ENCODE peak calls at places on chromosomes 6 and 20, in eight cellular contexts. I is fibroblast of mammary gland, V is cardiac fibroblast, N is RWPE1, H is K562, E is HCT116, W is foreskin fibroblast, G is Peyer's patch. L is an unnamed sample.

GRCh38 chr6:53666271-53666626 is 693 bp upstream of the KLHL31 start:
- DNase-seq in G (no peak), H (no peak), N (no peak), W (no peak), E (no peak), V (no peak), I (no peak), L (no peak)

GRCh38 chr20:46551508-46552280 is 1.2 kb upstream of the OCSTAMP start:
- DNase-seq in N (no peak), G (no peak), V (no peak), I (no peak), E (no peak), W (no peak), H (no peak), L (peak; percentile 10)

GRCh38 chr20:21106171-21106694 is at the start of gene LINC00237:
- DNase-seq in N (no peak), E (no peak), V (no peak), G (no peak), I (no peak), H (no peak), W (no peak), L (no peak)

GRCh38 chr6:96075826-96076225 is 60.1 kb downstream of the FUT9 start:
- DNase-seq in E (no peak), W (no peak), V (no peak), I (no peak), N (no peak), G (no peak), H (no peak), L (no peak)

GRCh38 chr6:45537539-45537938 is 159.8 kb upstream of the SUPT3H start:
- DNase-seq in W (peak; percentile 62), H (no peak), V (no peak), G (no peak), I (peak; percentile 74), N (no peak), E (no peak), L (no peak)

GRCh38 chr20:1306316-1307135 is 22.4 kb downstream of the SDCBP2 start:
- DNase-seq in E (no peak), I (no peak), H (no peak), W (no peak), G (peak; percentile 48), N (no peak), V (no peak), L (no peak)

GRCh38 chr20:64101731-64102621 is 5.4 kb downstream of the NPBWR2 start:
- DNase-seq in E (no peak), V (no peak), H (peak; percentile 95), I (no peak), W (no peak), N (peak; percentile 73), G (no peak), L (no peak)

GRCh38 chr6:148223424-148223842 is 119.2 kb upstream of the SASH1 start:
- DNase-seq in N (peak; percentile 27), W (no peak), E (no peak), G (no peak), I (peak; percentile 58), V (peak; percentile 73), H (no peak), L (peak; percentile 28)

GRCh38 chr6:107026965-107027364 is 1.0 kb upstream of the MTRES1 start:
- DNase-seq in E (no peak), N (no peak), W (no peak), V (no peak), H (no peak), G (no peak), I (no peak), L (no peak)

GRCh38 chr6:140915001-140915950 is 1217.4 kb upstream of the GJE1 start:
- DNase-seq in H (no peak), W (no peak), I (peak; percentile 16), E (no peak), N (no peak), V (peak; percentile 17), G (no peak), L (peak; percentile 19)

GRCh38 chr20:31996996-31997395 is 13.2 kb upstream of the CCM2L start:
- DNase-seq in W (no peak), N (no peak), E (no peak), I (no peak), V (no peak), H (no peak), G (no peak), L (no peak)

GRCh38 chr6:42118162-42119001 is 24.0 kb downstream of the C6orf132 start:
- DNase-seq in H (no peak), W (no peak), G (peak; percentile 94), E (no peak), V (no peak), I (no peak), N (peak; percentile 68), L (no peak)

GRCh38 chr6:166258854-166259276 is 49.3 kb downstream of the PRR18 start:
- DNase-seq in V (no peak), E (no peak), W (no peak), G (no peak), I (no peak), N (no peak), H (no peak), L (no peak)

DNA sequence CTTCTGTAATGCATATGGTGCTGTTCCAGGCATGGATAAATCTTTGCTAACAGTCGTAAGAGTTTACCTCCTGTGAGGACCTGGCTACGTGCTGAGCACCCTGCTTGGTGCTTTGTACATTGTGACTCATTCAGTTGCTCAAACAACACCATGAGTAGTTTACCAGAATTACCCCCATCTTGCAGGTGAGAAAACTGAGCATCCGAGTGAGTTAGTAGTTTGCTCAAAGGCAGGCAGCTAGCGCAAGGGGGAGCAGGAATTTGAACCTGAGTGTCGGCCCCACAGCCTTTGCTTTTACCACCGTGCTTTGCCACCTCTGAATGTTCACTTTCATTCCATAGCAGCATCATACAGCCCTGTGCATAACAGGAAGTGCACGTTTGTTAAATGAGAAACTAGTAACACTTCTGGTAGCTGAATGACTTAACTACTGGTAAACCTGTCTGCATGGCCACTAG is 121.9 kb downstream of the MTHFD1L start:
- DNase-seq in I (no peak), V (no peak), H (no peak), W (no peak), N (no peak), G (no peak), E (no peak), L (peak; percentile 58)
- TF ChIP-seq CTCF in I (no peak), V (no peak), H (no peak), W (no peak), N (no peak), G (no peak), E (no peak), L (no peak)

GRCh38 chr6:57221191-57221935 is 744 bp downstream of the RAB23 start:
- DNase-seq in W (peak; percentile 56), E (peak; percentile 54), V (peak; percentile 80), G (peak; percentile 68), H (peak; percentile 71), I (peak; percentile 63), N (peak; percentile 69), L (peak; percentile 64)

GRCh38 chr6:57220083-57220703 is 1.9 kb downstream of the RAB23 start:
- DNase-seq in W (no peak), N (no peak), G (no peak), V (peak; percentile 18), H (no peak), I (no peak), E (no peak), L (no peak)

GRCh38 chr6:57224769-57225515 is 2.8 kb upstream of the RAB23 start:
- DNase-seq in V (peak; percentile 68), N (no peak), I (peak; percentile 85), E (no peak), W (peak; percentile 65), H (no peak), G (no peak), L (peak; percentile 61)

GRCh38 chr6:57222684-57223077 is 574 bp upstream of the RAB23 start:
- DNase-seq in I (no peak), G (no peak), V (no peak), N (no peak), W (no peak), E (no peak), H (no peak), L (peak; percentile 40)

DNA sequence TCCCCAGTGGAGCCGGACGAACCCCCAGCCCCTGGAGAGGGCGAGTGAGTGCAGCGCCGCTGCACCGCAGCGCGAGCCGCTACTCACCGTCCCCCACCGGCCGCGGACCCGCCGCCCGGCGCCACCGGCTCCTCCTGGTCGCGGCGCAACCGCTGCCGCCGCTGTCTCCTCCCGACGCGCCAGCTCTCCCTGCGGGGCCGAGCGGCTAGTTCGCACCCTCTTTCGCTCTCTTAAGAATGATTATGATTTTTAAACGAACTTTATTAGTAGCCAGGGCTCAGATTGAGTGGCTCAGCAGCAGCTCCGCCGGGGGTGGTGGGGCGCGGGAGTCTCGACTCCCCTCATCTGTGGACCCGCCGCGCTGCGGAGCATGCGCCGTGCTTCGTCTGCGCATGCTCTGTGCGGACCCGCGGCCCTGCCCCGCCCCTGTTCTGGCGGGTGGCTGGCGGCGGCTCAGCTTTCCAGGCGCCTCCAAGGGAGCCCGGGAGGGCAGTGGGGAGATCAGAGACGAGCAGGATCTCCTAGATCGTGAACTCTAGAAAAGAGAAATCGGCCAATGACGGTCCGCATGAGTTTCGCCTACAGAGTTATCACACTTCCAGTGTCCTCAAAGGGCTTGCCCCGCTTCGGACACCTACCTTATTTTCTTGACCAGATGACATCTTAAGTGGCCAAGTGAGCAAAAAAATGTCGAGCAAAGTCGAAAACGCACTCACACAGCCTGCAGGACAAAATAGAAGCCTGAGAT is at the start of gene RAB23:
- DNase-seq in H (peak; percentile 95), V (peak; percentile 85), E (peak; percentile 60), G (peak; percentile 90), N (peak; percentile 90), W (peak; percentile 83), I (peak; percentile 74), L (peak; percentile 85)
- TF ChIP-seq CTCF in H (no peak), V (no peak), E (no peak), G (peak; percentile 6), N (no peak), W (no peak), I (no peak), L (no peak)

GRCh38 chr6:52573295-52573694 is 3.6 kb downstream of the TRAM2 start:
- DNase-seq in H (no peak), E (no peak), G (no peak), W (peak; percentile 27), V (peak; percentile 59), N (no peak), I (no peak), L (peak; percentile 60)
- TF ChIP-seq CTCF in H (no peak), E (no peak), G (no peak), W (peak; percentile 29), V (peak; percentile 3), N (no peak), I (peak; percentile 14), L (peak; percentile 37)

DNA sequence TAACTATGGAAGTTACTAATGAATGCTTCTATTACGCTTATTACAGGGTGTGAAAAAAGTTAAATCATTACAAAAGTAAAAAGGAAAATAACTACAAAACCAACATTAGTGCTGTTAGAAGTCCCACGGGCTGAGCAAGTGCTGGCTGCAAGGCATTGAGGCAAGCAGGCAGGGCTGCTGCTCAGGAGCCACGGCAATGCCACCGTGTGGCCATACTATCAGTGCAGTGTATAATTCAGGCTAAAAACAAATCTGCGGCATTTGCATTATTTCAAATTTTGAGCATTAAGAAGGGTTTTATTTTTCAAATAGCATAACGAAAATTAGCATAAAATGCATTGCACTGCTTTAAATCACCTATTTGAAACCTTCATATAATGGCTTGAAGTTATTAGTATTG is 17.1 kb downstream of the IFNGR1 start:
- DNase-seq in V (no peak), G (no peak), H (no peak), E (no peak), I (no peak), W (no peak), N (no peak), L (no peak)
- TF ChIP-seq CTCF in V (peak; percentile 5), G (peak; percentile 35), H (peak; percentile 33), E (no peak), I (peak; percentile 16), W (no peak), N (peak; percentile 41), L (peak; percentile 57)